ENCODE peak calls at places on chromosomes 12 and 14, in four cellular contexts. V is Panc1, U is endothelial cell, G is PC-3. P is an unnamed sample.

GRCh38 chr12:98856897-98857540 is 211.9 kb downstream of the APAF1 start:
- DNase-seq in G (peak; percentile 45), U (no peak), V (no peak), P (no peak)

GRCh38 chr12:54052745-54053624 is 650 bp upstream of the HOXC4 start:
- DNase-seq in G (no peak), V (no peak), U (no peak), P (no peak)

GRCh38 chr14:55869397-55870049 is 248.7 kb upstream of the PELI2 start:
- DNase-seq in V (no peak), G (peak; percentile 22), U (no peak), P (no peak)

GRCh38 chr14:25843761-25844470 is 753.9 kb downstream of the NOVA1 start:
- DNase-seq in G (no peak), U (no peak), V (no peak), P (no peak)

GRCh38 chr12:26514364-26514763 is 318.6 kb downstream of the ITPR2 start:
- DNase-seq in G (no peak), U (no peak), V (no peak), P (no peak)

GRCh38 chr12:114407566-114408411 is 1.8 kb upstream of the TBX5 start:
- DNase-seq in U (no peak), G (no peak), V (no peak), P (no peak)

GRCh38 chr12:106719879-106720278 is 54.6 kb upstream of the RIC8B start:
- DNase-seq in V (no peak), G (no peak), U (no peak), P (no peak)

GRCh38 chr12:91178139-91178561 is 4.5 kb downstream of the DCN start:
- DNase-seq in U (no peak), G (peak; percentile 44), V (peak; percentile 1), P (no peak)

GRCh38 chr14:75539562-75540478 is 17.6 kb downstream of the BATF start:
- DNase-seq in G (no peak), V (no peak), U (no peak), P (no peak)

GRCh38 chr14:21185506-21185905 is 29.6 kb upstream of the OR5AU1 start:
- DNase-seq in G (no peak), U (no peak), V (no peak), P (no peak)

P was measured in keratinocyte.